ENCODE peak calls at places on chromosomes 16 and 17, in five cellular contexts. J is RWPE1, A is fibroblast of lung, U is prostate gland, X is heart left ventricle. R is an unnamed sample.

GRCh38 chr17:41082565-41083136 is 1.3 kb upstream of the KRTAP4-7 start:
- DNase-seq in J (peak), A (peak), U (no peak), X (no peak), R (no peak)

GRCh38 chr16:89288966-89289365 is 71.5 kb downstream of the ZNF778 start:
- DNase-seq in J (no peak), A (no peak), U (no peak), X (peak), R (no peak)

GRCh38 chr17:45117848-45118646 is 14.3 kb downstream of the PLCD3 start:
- DNase-seq in J (no peak), A (no peak), U (no peak), X (no peak), R (no peak)

GRCh38 chr16:87540072-87540976 is 47.5 kb upstream of the ZCCHC14 start:
- DNase-seq in J (no peak), A (no peak), U (no peak), X (no peak), R (no peak)

GRCh38 chr17:31415004-31415454 is 23.6 kb downstream of the RAB11FIP4 start:
- DNase-seq in J (no peak), A (no peak), U (no peak), X (no peak), R (no peak)

GRCh38 chr16:8063151-8063550 is 527.2 kb downstream of the TMEM114 start:
- DNase-seq in J (no peak), A (no peak), U (no peak), X (no peak), R (no peak)

GRCh38 chr17:78379134-78379497 is 667 bp downstream of the PGS1 start:
- DNase-seq in J (peak), A (peak), U (no peak), X (no peak), R (no peak)

GRCh38 chr16:66524601-66525164 is 25.2 kb downstream of the TK2 start:
- DNase-seq in J (no peak), A (no peak), U (no peak), X (no peak), R (no peak)

GRCh38 chr16:26605872-26606271 is 460.9 kb upstream of the C16orf82 start:
- DNase-seq in J (no peak), A (no peak), U (no peak), X (no peak), R (no peak)

GRCh38 chr17:33520404-33521032 is 227.4 kb upstream of the ASIC2 start:
- DNase-seq in J (peak), A (no peak), U (peak), X (peak), R (no peak)

GRCh38 chr17:37791434-37791833 is 46.6 kb upstream of the HNF1B start:
- DNase-seq in J (no peak), A (peak), U (no peak), X (no peak), R (peak)

GRCh38 chr16:86514656-86515376 is 4.5 kb downstream of the FOXF1 start:
- DNase-seq in J (no peak), A (no peak), U (no peak), X (no peak), R (no peak)

GRCh38 chr16:27383511-27384243 is 18.3 kb upstream of the IL21R start:
- DNase-seq in J (no peak), A (no peak), U (no peak), X (peak), R (no peak)

GRCh38 chr16:4372315-4372577 is 598 bp downstream of the VASN start:
- DNase-seq in J (no peak), A (no peak), U (no peak), X (no peak), R (no peak)

GRCh38 chr17:7852919-7853692 is 1.8 kb upstream of the TMEM88 start:
- DNase-seq in J (no peak), A (no peak), U (no peak), X (no peak), R (no peak)

GRCh38 chr16:83835972-83836566 is 28.3 kb downstream of the HSBP1 start:
- DNase-seq in J (peak), A (peak), U (no peak), X (no peak), R (peak)

GRCh38 chr17:18958611-18959010 is 6.6 kb downstream of the SLC5A10 start:
- DNase-seq in J (no peak), A (no peak), U (no peak), X (peak), R (no peak)

GRCh38 chr17:15395091-15395490 is 53.7 kb upstream of the TEKT3 start:
- DNase-seq in J (no peak), A (no peak), U (no peak), X (no peak), R (no peak)

GRCh38 chr17:75116681-75117080 is 6.9 kb downstream of the ARMC7 start:
- DNase-seq in J (no peak), A (no peak), U (no peak), X (no peak), R (no peak)

GRCh38 chr16:13146829-13147228 is 245.4 kb downstream of the SHISA9 start:
- DNase-seq in J (no peak), A (no peak), U (no peak), X (no peak), R (no peak)

GRCh38 chr17:40190197-40191021 is 13.1 kb downstream of the RAPGEFL1 start:
- DNase-seq in J (no peak), A (no peak), U (no peak), X (no peak), R (no peak)

GRCh38 chr16:30948087-30948955 is 547 bp upstream of the ORAI3 start:
- DNase-seq in J (peak), A (peak), U (peak), X (peak), R (peak)

GRCh38 chr16:57134982-57135381 is 42.6 kb downstream of the CPNE2 start:
- DNase-seq in J (no peak), A (no peak), U (no peak), X (no peak), R (no peak)

GRCh38 chr17:68955181-68955841 is at the start of gene ABCA8:
- DNase-seq in J (no peak), A (peak), U (no peak), X (no peak), R (no peak)

GRCh38 chr16:86604436-86605220 is 26.3 kb downstream of the FOXL1 start:
- DNase-seq in J (no peak), A (no peak), U (no peak), X (no peak), R (no peak)

GRCh38 chr17:42249681-42250446 is 26.3 kb downstream of the STAT5B start:
- DNase-seq in J (no peak), A (no peak), U (no peak), X (no peak), R (no peak)

GRCh38 chr17:55420067-55420775 is 1.4 kb downstream of the MMD start:
- DNase-seq in J (no peak), A (no peak), U (no peak), X (no peak), R (no peak)

GRCh38 chr17:68260051-68260762 is 12.4 kb downstream of the AMZ2 start:
- DNase-seq in J (no peak), A (peak), U (no peak), X (no peak), R (no peak)

GRCh38 chr17:14011740-14012405 is 57.4 kb upstream of the COX10 start:
- DNase-seq in J (no peak), A (no peak), U (peak), X (no peak), R (no peak)

GRCh38 chr17:11538366-11538765 is 59.9 kb upstream of the DNAH9 start:
- DNase-seq in J (no peak), A (no peak), U (no peak), X (no peak), R (no peak)

GRCh38 chr17:79034931-79035485 is 11.0 kb downstream of the C1QTNF1 start:
- DNase-seq in J (no peak), A (no peak), U (no peak), X (no peak), R (no peak)

GRCh38 chr17:40361925-40362695 is 2.4 kb downstream of the GJD3 start:
- DNase-seq in J (no peak), A (no peak), U (no peak), X (no peak), R (no peak)

GRCh38 chr17:17024778-17025300 is 17.4 kb upstream of the MPRIP start:
- DNase-seq in J (no peak), A (no peak), U (no peak), X (no peak), R (no peak)

GRCh38 chr17:33284022-33284421 is 9.1 kb downstream of the ASIC2 start:
- DNase-seq in J (peak), A (peak), U (peak), X (no peak), R (peak)

GRCh38 chr16:11411059-11411550 is 65.8 kb downstream of the RMI2 start:
- DNase-seq in J (no peak), A (no peak), U (no peak), X (no peak), R (no peak)

GRCh38 chr17:58398574-58399266 is 18.6 kb downstream of the RNF43 start:
- DNase-seq in J (no peak), A (no peak), U (no peak), X (no peak), R (no peak)

GRCh38 chr16:87080571-87081167 is 236.5 kb downstream of the C16orf95 start:
- DNase-seq in J (no peak), A (no peak), U (no peak), X (no peak), R (no peak)

GRCh38 chr17:12924614-12925013 is 93.2 kb downstream of the ELAC2 start:
- DNase-seq in J (no peak), A (no peak), U (no peak), X (no peak), R (no peak)

GRCh38 chr17:12927541-12928425 is 90.0 kb downstream of the ELAC2 start:
- DNase-seq in J (no peak), A (no peak), U (no peak), X (no peak), R (no peak)

GRCh38 chr17:12927001-12927400 is 90.8 kb downstream of the ELAC2 start:
- DNase-seq in J (no peak), A (no peak), U (no peak), X (no peak), R (no peak)

DNA sequence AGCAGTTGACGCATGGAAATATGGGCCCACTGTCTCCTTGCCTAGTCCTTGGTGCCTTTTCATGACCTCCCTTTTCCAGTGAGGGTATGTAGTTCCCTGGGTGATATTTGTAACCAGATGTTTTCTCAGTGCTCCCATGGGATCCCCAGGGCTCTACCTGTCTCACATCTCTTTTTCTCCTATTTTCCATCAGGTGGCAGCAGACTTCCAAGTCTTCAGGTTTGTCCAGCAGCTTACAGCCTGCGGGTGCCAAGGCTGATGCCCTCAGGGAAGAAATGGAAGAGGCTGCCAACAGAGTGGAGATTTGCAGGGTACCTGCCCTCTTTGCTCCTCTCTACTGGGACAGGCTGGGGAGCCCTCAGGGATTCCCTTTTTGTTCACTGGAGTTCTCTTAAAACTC is 89.1 kb downstream of the ELAC2 start:
- DNase-seq in J (no peak), A (peak), U (no peak), X (no peak), R (no peak)
- TF ChIP-seq CTCF in J (no peak), A (peak), U (peak), X (peak), R (peak)

GRCh38 chr16:1565083-1565805 is 31.8 kb downstream of the TMEM204 start:
- DNase-seq in J (no peak), A (no peak), U (no peak), X (no peak), R (no peak)

GRCh38 chr16:1561266-1561665 is 27.8 kb downstream of the TMEM204 start:
- DNase-seq in J (no peak), A (no peak), U (no peak), X (no peak), R (no peak)

GRCh38 chr16:1563786-1564185 is 30.3 kb downstream of the TMEM204 start:
- DNase-seq in J (no peak), A (no peak), U (no peak), X (no peak), R (no peak)

GRCh38 chr16:1561836-1562235 is 28.4 kb downstream of the TMEM204 start:
- DNase-seq in J (no peak), A (no peak), U (no peak), X (no peak), R (no peak)

GRCh38 chr16:1564325-1564724 is 30.9 kb downstream of the TMEM204 start:
- DNase-seq in J (no peak), A (no peak), U (no peak), X (no peak), R (no peak)
- TF ChIP-seq CTCF in J (no peak), A (no peak), U (no peak), X (peak), R (peak)

GRCh38 chr16:14489460-14489859 is 140.6 kb downstream of the PARN start:
- DNase-seq in J (no peak), A (no peak), U (no peak), X (no peak), R (no peak)
- TF ChIP-seq CTCF in J (no peak), A (peak), U (no peak), X (no peak), R (no peak)

DNA sequence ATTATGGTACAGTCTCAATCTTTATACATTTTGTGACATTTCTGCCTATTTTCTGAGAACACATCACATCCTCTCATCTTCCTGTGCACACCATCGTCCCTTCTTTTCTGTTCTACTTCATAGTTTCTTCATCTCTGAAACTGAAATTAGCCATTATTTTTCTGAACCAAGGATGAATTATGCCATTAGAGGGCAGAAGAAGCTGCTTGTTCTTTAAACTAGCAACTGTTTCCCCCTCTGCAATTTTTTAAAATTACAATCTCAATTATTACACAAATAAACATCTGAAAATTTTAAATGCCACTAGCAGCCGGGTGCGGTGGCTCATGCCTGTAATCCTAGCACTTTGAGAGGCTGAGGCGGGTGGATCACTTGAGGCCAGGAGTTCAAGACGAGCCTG is 41.3 kb downstream of the RBBP6 start:
- DNase-seq in J (peak), A (peak), U (no peak), X (no peak), R (peak)
- TF ChIP-seq CTCF in J (peak), A (peak), U (peak), X (peak), R (peak)

DNA sequence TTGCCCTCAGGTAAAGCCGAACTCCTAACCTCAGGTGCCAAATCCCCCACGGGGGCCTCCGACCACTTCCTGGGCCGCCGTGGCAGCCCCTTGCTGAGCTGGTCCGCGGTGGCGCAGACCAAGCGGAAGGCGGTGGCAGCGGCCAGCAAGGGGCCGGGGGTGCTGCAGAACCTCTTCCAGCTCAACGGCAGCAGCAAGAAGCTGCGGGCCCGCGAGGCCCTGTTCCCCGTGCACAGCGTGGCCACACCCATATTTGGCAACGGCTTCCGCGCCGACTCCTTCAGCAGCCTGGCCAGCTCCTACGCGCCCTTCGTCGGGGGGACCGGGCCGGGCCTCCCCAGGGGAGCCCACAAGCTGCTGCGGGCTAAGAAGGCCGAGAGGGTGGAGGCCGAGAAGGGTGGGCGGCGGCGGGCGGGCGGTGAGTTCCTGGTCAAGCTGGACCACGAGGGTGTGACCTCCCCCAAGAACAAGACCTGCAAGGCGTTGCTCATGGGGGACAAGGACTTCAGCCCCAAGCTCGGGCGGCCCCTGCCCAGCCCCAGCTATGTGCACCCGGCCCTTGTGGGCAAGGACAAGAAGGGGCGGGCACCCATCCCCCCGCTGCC is 51.6 kb downstream of the ACTG1 start:
- DNase-seq in J (no peak), A (no peak), U (no peak), X (no peak), R (no peak)
- TF ChIP-seq CTCF in J (no peak), A (no peak), U (no peak), X (no peak), R (no peak)

DNA sequence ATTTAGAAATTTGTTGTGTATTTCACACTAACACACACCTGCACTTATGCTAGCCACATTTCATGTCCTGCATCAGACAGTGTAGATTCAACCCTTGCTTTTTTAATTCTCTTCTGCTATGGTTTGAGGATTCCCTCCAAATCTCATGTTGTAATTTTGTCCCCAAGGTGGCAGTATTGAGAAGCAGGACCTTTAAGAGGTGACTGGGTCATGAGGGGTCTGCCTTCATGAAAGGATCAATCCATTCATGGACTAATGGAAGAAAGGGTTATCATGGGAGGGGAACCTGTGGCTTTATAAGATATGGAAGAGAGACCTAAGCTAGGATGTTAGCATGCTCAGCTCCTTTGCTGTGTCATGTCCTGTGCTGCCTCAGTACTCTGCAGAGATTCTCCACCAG is 1032.2 kb downstream of the CDH11 start:
- DNase-seq in J (no peak), A (peak), U (no peak), X (no peak), R (no peak)
- TF ChIP-seq CTCF in J (peak), A (peak), U (peak), X (peak), R (peak)

GRCh38 chr17:21379080-21379711 is 3.0 kb downstream of the KCNJ12 start:
- DNase-seq in J (no peak), A (no peak), U (no peak), X (peak), R (no peak)

GRCh38 chr17:21376585-21376834 is 353 bp downstream of the KCNJ12 start:
- DNase-seq in J (no peak), A (no peak), U (no peak), X (no peak), R (no peak)

GRCh38 chr17:21376835-21377690 is 906 bp downstream of the KCNJ12 start:
- DNase-seq in J (peak), A (peak), U (no peak), X (no peak), R (no peak)

GRCh38 chr17:21378553-21378952 is 2.4 kb downstream of the KCNJ12 start:
- DNase-seq in J (no peak), A (no peak), U (no peak), X (no peak), R (no peak)

DNA sequence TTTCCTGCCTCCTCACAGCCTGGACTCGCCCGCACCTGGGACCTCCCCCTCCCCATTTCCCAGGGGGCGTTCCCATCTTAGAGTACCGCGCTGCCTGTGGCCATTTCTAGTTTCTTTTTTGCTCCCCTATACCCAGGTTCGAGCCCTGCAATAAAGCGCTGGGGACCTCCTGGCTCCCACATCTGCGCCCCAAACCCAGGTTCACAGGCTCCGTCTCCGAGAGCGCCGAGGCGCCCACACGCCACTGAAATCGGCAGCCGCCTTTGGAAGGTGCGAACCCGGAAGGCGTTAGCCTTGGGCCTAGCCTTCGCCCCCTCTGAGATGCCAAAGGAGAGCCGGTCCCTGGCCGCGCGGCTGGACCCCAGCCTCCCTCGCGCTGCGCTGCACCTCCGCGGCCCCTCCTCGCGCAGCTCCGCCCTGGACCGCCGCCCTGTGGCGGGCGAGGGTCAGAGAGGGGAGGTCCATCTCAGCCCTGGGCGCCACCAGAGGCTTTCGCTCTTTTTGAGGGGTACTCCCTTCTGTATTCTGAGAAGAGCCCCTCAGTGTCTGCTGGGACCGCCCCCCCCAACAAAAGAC is 1.8 kb downstream of the KCNJ12 start:
- DNase-seq in J (no peak), A (no peak), U (no peak), X (no peak), R (no peak)
- TF ChIP-seq CTCF in J (no peak), A (no peak), U (no peak), X (no peak), R (no peak)